ENCODE peak calls at places on chromosomes 6 and 20, in six cellular contexts. A is M059J; M is substantia nigra; B is stimulated activated CD4-positive, alpha-beta T cell treated with anti-CD3 and anti-CD28 coated beads, Interleukin-15, amount 100 ng/mL, for 48 hours; L is NCI-H345; J is heart left ventricle. C is an unnamed sample.

GRCh38 chr20:62333820-62334595 is 31.2 kb downstream of the ADRM1 start:
- DNase-seq in B (no peak), J (peak), M (no peak), L (no peak), A (no peak), C (no peak)

GRCh38 chr6:85660181-85660611 is 17.5 kb upstream of the SYNCRIP start:
- DNase-seq in M (no peak), J (no peak), A (peak), B (no peak), L (no peak), C (peak)

GRCh38 chr6:122997541-122998150 is 1.6 kb downstream of the CLVS2 start:
- DNase-seq in A (no peak), J (no peak), M (no peak), L (no peak), B (no peak), C (no peak)

GRCh38 chr6:141548969-141549368 is 583.8 kb upstream of the GJE1 start:
- DNase-seq in J (no peak), A (peak), L (no peak), B (no peak), M (no peak), C (no peak)

GRCh38 chr20:46324960-46325703 is 16.8 kb upstream of the CDH22 start:
- DNase-seq in L (peak), B (no peak), A (peak), J (no peak), M (no peak), C (no peak)

GRCh38 chr20:57695012-57695411 is 14.8 kb downstream of the PMEPA1 start:
- DNase-seq in A (peak), J (no peak), L (no peak), M (no peak), B (no peak), C (no peak)

GRCh38 chr6:129440691-129441090 is 269.3 kb downstream of the ARHGAP18 start:
- DNase-seq in A (peak), M (no peak), B (no peak), J (peak), L (no peak), C (no peak)

GRCh38 chr6:11972806-11973205 is 39.3 kb upstream of the HIVEP1 start:
- DNase-seq in B (no peak), M (no peak), J (no peak), A (no peak), L (no peak), C (no peak)

GRCh38 chr6:50962213-50962759 is 143.6 kb downstream of the TFAP2B start:
- DNase-seq in B (no peak), L (no peak), A (no peak), M (no peak), J (no peak), C (no peak)

GRCh38 chr20:24746351-24746685 is 202.8 kb upstream of the CST7 start:
- DNase-seq in M (no peak), J (no peak), L (peak), B (no peak), A (peak), C (no peak)

GRCh38 chr6:141484726-141485125 is 648.0 kb upstream of the GJE1 start:
- DNase-seq in J (no peak), M (no peak), L (no peak), B (no peak), A (peak), C (no peak)

GRCh38 chr6:33923857-33924514 is 120.2 kb upstream of the MLN start:
- DNase-seq in M (no peak), L (no peak), B (no peak), A (peak), J (no peak), C (no peak)

GRCh38 chr6:118735320-118735719 is 83.9 kb upstream of the CEP85L start:
- DNase-seq in A (no peak), J (no peak), M (no peak), L (no peak), B (no peak), C (no peak)

GRCh38 chr6:30556714-30556963 is 350 bp upstream of the GNL1 start:
- DNase-seq in J (peak), L (no peak), A (no peak), M (no peak), B (peak), C (no peak)

GRCh38 chr20:32607324-32607723 is 22.2 kb upstream of the NOL4L start:
- DNase-seq in B (no peak), A (no peak), M (no peak), L (no peak), J (no peak), C (no peak)

GRCh38 chr6:116431964-116432595 is 29.1 kb upstream of the CALHM6 start:
- DNase-seq in J (no peak), L (no peak), B (no peak), A (no peak), M (no peak), C (no peak)

GRCh38 chr6:105740946-105741605 is 338.2 kb upstream of the PREP start:
- DNase-seq in A (peak), J (peak), M (no peak), L (no peak), B (no peak), C (peak)

GRCh38 chr6:159529820-159530405 is 163.1 kb downstream of the SOD2 start:
- DNase-seq in M (no peak), B (no peak), A (no peak), L (no peak), J (peak), C (peak)

GRCh38 chr6:116060572-116061283 is at the start of gene FRK:
- DNase-seq in J (no peak), L (no peak), B (no peak), M (no peak), A (peak), C (no peak)

GRCh38 chr6:135481786-135482369 is 15.7 kb downstream of the AHI1 start:
- DNase-seq in M (no peak), B (no peak), A (peak), J (no peak), L (peak), C (no peak)

GRCh38 chr20:54355631-54356280 is 119.6 kb upstream of the DOK5 start:
- DNase-seq in A (no peak), B (no peak), J (no peak), L (no peak), M (no peak), C (no peak)

GRCh38 chr6:90484903-90485302 is 102.0 kb downstream of the MAP3K7 start:
- DNase-seq in B (no peak), L (no peak), J (no peak), A (no peak), M (peak), C (peak)

GRCh38 chr20:24838551-24839530 is 110.2 kb upstream of the CST7 start:
- DNase-seq in M (no peak), A (peak), L (no peak), B (no peak), J (no peak), C (no peak)

GRCh38 chr6:136897071-136897470 is 25.0 kb upstream of the SLC35D3 start:
- DNase-seq in J (no peak), M (no peak), A (no peak), L (no peak), B (no peak), C (no peak)

GRCh38 chr6:157055863-157056262 is 267.5 kb downstream of the TMEM242 start:
- DNase-seq in J (no peak), A (no peak), B (no peak), M (no peak), L (no peak), C (no peak)

GRCh38 chr6:159252955-159253508 is 83.8 kb downstream of the FNDC1 start:
- DNase-seq in L (peak), M (no peak), A (peak), B (no peak), J (no peak), C (no peak)